ENCODE peak calls at places on chromosomes 16 and 17, in five cellular contexts. M is pons, B is upper lobe of left lung, X is AG08395, D is NCI-H2029. U is an unnamed sample.

GRCh38 chr16:47475786-47476185 is 14.7 kb downstream of the PHKB start:
- DNase-seq in M (peak; percentile 20), B (no peak), X (no peak), D (no peak), U (no peak)

GRCh38 chr17:44038604-44039007 is 23.8 kb upstream of the TMEM101 start:
- DNase-seq in M (no peak), B (no peak), X (no peak), D (no peak), U (no peak)

GRCh38 chr17:51263001-51263400 is 2.7 kb downstream of the UTP18 start:
- DNase-seq in M (no peak), B (no peak), X (no peak), D (no peak), U (no peak)

GRCh38 chr16:68445458-68445857 is 2.9 kb downstream of the SMPD3 start:
- DNase-seq in M (peak; percentile 72), B (peak; percentile 44), X (peak; percentile 56), D (peak; percentile 44), U (peak; percentile 60)

GRCh38 chr17:66716236-66717026 is 118.5 kb upstream of the CACNG5 start:
- DNase-seq in M (no peak), B (no peak), X (no peak), D (no peak), U (peak; percentile 17)

GRCh38 chr17:56481654-56482053 is 111.8 kb upstream of the NOG start:
- DNase-seq in M (no peak), B (no peak), X (no peak), D (no peak), U (no peak)

GRCh38 chr17:9307313-9307998 is 268.2 kb downstream of the STX8 start:
- DNase-seq in M (no peak), B (no peak), X (peak; percentile 24), D (no peak), U (no peak)

GRCh38 chr17:55575058-55575606 is 63.9 kb upstream of the SMIM36 start:
- DNase-seq in M (no peak), B (no peak), X (no peak), D (no peak), U (no peak)

GRCh38 chr17:40562841-40563370 is 2.4 kb downstream of the CCR7 start:
- DNase-seq in M (no peak), B (no peak), X (no peak), D (no peak), U (no peak)

GRCh38 chr16:86391987-86392386 is 118.3 kb upstream of the FOXF1 start:
- DNase-seq in M (no peak), B (no peak), X (peak; percentile 63), D (no peak), U (no peak)

GRCh38 chr17:76973040-76973439 is 104.8 kb downstream of the MGAT5B start:
- DNase-seq in M (no peak), B (no peak), X (no peak), D (no peak), U (no peak)

GRCh38 chr17:6654816-6655731 is 3.5 kb downstream of the C17orf100 start:
- DNase-seq in M (no peak), B (no peak), X (no peak), D (peak; percentile 32), U (no peak)

GRCh38 chr16:59611556-59611955 is 877.4 kb upstream of the GOT2 start:
- DNase-seq in M (no peak), B (no peak), X (peak; percentile 5), D (no peak), U (no peak)

GRCh38 chr16:1916654-1916990 is 1.6 kb downstream of the HS3ST6 start:
- DNase-seq in M (no peak), B (no peak), X (no peak), D (no peak), U (no peak)